ENCODE peak calls at places on chromosomes 16 and 17, in four cellular contexts. R is body of pancreas, W is neural progenitor cell, L is neuronal stem cell. T is an unnamed sample.

GRCh38 chr16:73048292-73049050 is 543 bp upstream of the ZFHX3 start:
- DNase-seq in R (peak; percentile 47), W (peak; percentile 86), L (no peak), T (peak; percentile 24)

GRCh38 chr17:39828443-39828842 is 35.7 kb downstream of the IKZF3 start:
- DNase-seq in R (no peak), W (no peak), L (no peak), T (no peak)

GRCh38 chr17:13600475-13601316 is 1.0 kb downstream of the HS3ST3A1 start:
- DNase-seq in R (no peak), W (peak; percentile 73), L (peak; percentile 43), T (peak; percentile 43)

GRCh38 chr17:80145076-80146075 is 1.6 kb downstream of the EIF4A3 start:
- DNase-seq in R (no peak), W (no peak), L (no peak), T (no peak)

GRCh38 chr17:28716740-28717577 is 709 bp downstream of the RAB34 start:
- DNase-seq in R (no peak), W (peak; percentile 78), L (peak; percentile 51), T (peak; percentile 54)

GRCh38 chr17:1203111-1203966 is 23.6 kb upstream of the ABR start:
- DNase-seq in R (peak; percentile 63), W (peak; percentile 94), L (peak; percentile 73), T (peak; percentile 68)

GRCh38 chr16:11610580-11610979 is 23.9 kb upstream of the LITAF start:
- DNase-seq in R (no peak), W (no peak), L (no peak), T (no peak)

GRCh38 chr17:17315142-17315821 is 12.1 kb downstream of the NT5M start:
- DNase-seq in R (no peak), W (no peak), L (no peak), T (no peak)

GRCh38 chr16:66081967-66082366 is 284.5 kb upstream of the CDH5 start:
- DNase-seq in R (no peak), W (no peak), L (no peak), T (no peak)

GRCh38 chr17:647340-648197 is 67.1 kb downstream of the VPS53 start:
- DNase-seq in R (no peak), W (no peak), L (no peak), T (no peak)

GRCh38 chr17:73396429-73397277 is 84.9 kb upstream of the CDC42EP4 start:
- DNase-seq in R (no peak), W (no peak), L (no peak), T (no peak)

GRCh38 chr16:68481636-68482035 is 33.3 kb upstream of the SMPD3 start:
- DNase-seq in R (no peak), W (no peak), L (no peak), T (no peak)

GRCh38 chr17:2063306-2064146 is 8.6 kb downstream of the HIC1 start:
- DNase-seq in R (no peak), W (no peak), L (no peak), T (peak; percentile 86)

GRCh38 chr16:23624092-23624491 is 17.0 kb downstream of the PALB2 start:
- DNase-seq in R (no peak), W (no peak), L (no peak), T (no peak)
- H3K36me3 ChIP-seq in R (no peaks in the 10 kb centered on the region), W (no peaks in the 10 kb centered on the region), L (peaks cover 9% of the 10 kb centered on the region), T (peaks cover 70% of the 10 kb centered on the region)

GRCh38 chr17:82006468-82007227 is 16.0 kb downstream of the CENPX start:
- DNase-seq in R (no peak), W (no peak), L (no peak), T (peak; percentile 74)

GRCh38 chr17:82008258-82008940 is 14.3 kb downstream of the CENPX start:
- DNase-seq in R (no peak), W (no peak), L (no peak), T (no peak)

GRCh38 chr17:82008941-82009405 is 13.7 kb downstream of the CENPX start:
- DNase-seq in R (no peak), W (no peak), L (no peak), T (no peak)

GRCh38 chr17:82007228-82007494 is 15.5 kb downstream of the CENPX start:
- DNase-seq in R (no peak), W (no peak), L (no peak), T (no peak)

DNA sequence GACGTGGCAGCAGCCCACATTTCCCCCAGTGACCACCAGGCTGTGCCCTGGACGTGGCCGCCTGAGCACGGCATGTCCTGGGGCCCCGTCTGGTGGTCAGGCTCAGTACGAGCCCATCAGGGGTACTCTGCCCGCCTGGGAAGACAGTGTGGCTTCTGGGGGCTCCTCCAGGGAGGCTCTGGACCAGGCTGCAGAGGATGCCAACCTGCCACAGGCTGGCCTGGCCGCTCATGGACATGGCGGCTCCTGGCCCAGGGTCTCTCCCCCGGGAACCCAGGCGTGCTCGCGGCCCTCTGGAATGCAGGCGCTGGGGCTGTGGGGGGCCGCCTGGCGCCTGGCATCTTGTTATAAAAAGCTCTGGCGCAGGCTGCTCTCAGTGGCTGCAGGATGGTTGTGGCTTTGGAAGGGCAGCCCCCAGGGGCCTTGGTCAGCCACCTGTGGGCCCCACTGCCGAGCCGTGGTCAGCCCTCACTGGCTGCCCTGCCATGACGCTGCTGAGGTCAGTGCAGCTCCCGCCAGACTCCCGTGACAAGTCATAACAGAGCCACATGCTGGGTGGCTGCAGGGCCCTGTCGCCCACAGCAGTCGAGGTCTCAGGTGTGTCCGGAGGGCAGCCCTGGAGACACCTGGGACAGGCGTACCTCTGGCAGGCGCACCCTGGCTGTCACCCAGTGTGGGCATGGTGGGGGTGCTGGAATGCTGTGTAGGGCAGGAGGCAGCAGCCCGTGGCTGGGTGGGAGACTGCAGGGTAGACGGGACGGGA is 15.0 kb downstream of the CENPX start:
- DNase-seq in R (no peak), W (no peak), L (no peak), T (no peak)
- H3K36me3 ChIP-seq in R (no peaks in the 10 kb centered on the region), W (no peaks in the 10 kb centered on the region), L (no peaks in the 10 kb centered on the region), T (no peaks in the 10 kb centered on the region)

GRCh38 chr16:27364493-27365141 is 37.4 kb upstream of the IL21R start:
- DNase-seq in R (peak; percentile 66), W (no peak), L (no peak), T (no peak)

GRCh38 chr16:27363246-27363632 is 38.7 kb upstream of the IL21R start:
- DNase-seq in R (no peak), W (no peak), L (no peak), T (no peak)

GRCh38 chr16:27365142-27366089 is 36.6 kb upstream of the IL21R start:
- DNase-seq in R (peak; percentile 34), W (no peak), L (no peak), T (no peak)

GRCh38 chr16:27362570-27363245 is 39.3 kb upstream of the IL21R start:
- DNase-seq in R (no peak), W (no peak), L (no peak), T (no peak)

DNA sequence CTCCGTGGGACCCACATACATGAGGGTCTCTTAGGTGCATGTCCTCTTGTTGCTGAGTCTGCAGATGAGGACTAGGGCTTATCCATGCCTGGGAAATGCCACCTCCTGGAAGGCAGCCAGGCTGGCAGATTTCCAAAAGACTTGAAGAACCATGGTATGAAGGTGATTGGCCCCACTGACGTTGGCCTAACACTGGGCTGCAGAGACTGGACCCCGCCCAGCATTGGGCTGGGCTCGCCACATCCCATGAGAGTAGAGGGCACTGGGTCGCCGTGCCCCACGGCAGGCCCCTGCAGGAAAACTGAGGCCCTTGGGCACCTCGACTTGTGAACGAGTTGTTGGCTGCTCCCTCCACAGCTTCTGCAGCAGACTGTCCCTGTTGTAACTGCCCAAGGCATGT is 38.2 kb upstream of the IL21R start:
- DNase-seq in R (peak; percentile 76), W (no peak), L (no peak), T (no peak)
- H3K36me3 ChIP-seq in R (no peaks in the 10 kb centered on the region), W (no peaks in the 10 kb centered on the region), L (peaks cover 1% of the 10 kb centered on the region), T (no peaks in the 10 kb centered on the region)

GRCh38 chr16:57471209-57471608 is 8.7 kb downstream of the POLR2C start:
- DNase-seq in R (no peak), W (no peak), L (no peak), T (peak; percentile 22)

GRCh38 chr16:57473176-57473840 is 10.8 kb downstream of the POLR2C start:
- DNase-seq in R (no peak), W (no peak), L (no peak), T (no peak)

GRCh38 chr16:57473906-57474305 is 11.4 kb downstream of the POLR2C start:
- DNase-seq in R (no peak), W (no peak), L (no peak), T (no peak)

GRCh38 chr16:57471852-57472664 is 9.6 kb downstream of the POLR2C start:
- DNase-seq in R (peak; percentile 26), W (no peak), L (no peak), T (no peak)

GRCh38 chr16:57472665-57473060 is 10.2 kb downstream of the POLR2C start:
- DNase-seq in R (no peak), W (no peak), L (no peak), T (no peak)
- H3K36me3 ChIP-seq in R (peaks cover 6% of the 10 kb centered on the region), W (no peaks in the 10 kb centered on the region), L (peaks cover 51% of the 10 kb centered on the region), T (peaks cover 79% of the 10 kb centered on the region)

GRCh38 chr16:46918400-46918799 is 34.2 kb downstream of the GPT2 start:
- DNase-seq in R (peak; percentile 17), W (no peak), L (no peak), T (no peak)
- H3K36me3 ChIP-seq in R (no peaks in the 10 kb centered on the region), W (no peaks in the 10 kb centered on the region), L (peaks cover 46% of the 10 kb centered on the region), T (peaks cover 24% of the 10 kb centered on the region)

GRCh38 chr16:86500708-86501510 is 9.4 kb upstream of the FOXF1 start:
- DNase-seq in R (no peak), W (no peak), L (no peak), T (no peak)

GRCh38 chr16:86499889-86500707 is 10.2 kb upstream of the FOXF1 start:
- DNase-seq in R (no peak), W (peak; percentile 52), L (no peak), T (no peak)

GRCh38 chr16:86503830-86504229 is 6.5 kb upstream of the FOXF1 start:
- DNase-seq in R (no peak), W (no peak), L (no peak), T (no peak)

GRCh38 chr16:86502856-86503748 is 7.2 kb upstream of the FOXF1 start:
- DNase-seq in R (no peak), W (peak; percentile 52), L (no peak), T (no peak)

DNA sequence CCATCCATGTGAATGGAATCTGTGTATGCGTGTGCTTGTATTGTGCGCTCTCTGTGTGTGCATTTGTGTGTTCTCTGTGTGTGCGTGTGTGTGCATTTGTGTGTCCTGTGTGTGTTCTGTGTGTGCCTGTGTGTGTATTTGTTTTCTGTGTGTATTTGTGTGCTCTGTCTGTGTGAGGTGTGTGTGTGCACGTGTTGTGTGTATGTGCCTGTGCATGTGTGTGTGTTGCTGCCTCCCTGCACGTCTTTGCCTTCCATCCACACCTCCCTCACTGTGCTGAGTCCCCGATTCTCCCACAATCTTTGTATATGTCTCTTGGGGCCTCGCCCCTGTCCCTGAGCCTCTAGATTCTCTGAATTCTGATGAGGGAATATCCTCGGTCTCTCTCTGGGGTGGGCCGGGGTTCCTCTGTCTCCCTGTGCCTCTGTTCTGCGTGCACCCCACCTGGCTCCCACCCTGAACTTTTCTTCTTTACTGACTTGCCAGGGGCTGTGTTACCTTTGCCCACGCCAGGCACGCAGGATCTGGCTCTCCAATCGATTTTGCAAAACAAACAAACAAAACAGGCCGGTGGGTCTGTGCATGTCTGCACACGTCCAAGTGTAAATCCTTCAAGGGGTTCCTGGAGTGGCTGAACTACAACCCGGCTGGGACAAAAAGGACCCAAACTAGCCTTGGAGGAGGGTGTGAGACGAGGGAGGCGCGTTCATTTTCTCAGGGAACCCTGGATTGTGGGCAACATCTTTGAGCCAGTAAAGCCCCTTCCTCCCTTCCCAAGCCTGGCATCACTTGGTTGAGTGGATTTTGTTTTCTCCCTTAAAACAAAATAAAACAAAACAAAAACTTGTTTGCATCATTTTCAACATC is 8.1 kb upstream of the FOXF1 start:
- DNase-seq in R (no peak), W (no peak), L (no peak), T (no peak)
- H3K36me3 ChIP-seq in R (no peaks in the 10 kb centered on the region), W (no peaks in the 10 kb centered on the region), L (no peaks in the 10 kb centered on the region), T (no peaks in the 10 kb centered on the region)